ENCODE peak calls at places on chromosomes 13 and 19, in six cellular contexts. V is memory B cell; Y is LoVo; T is stimulated activated CD4-positive, alpha-beta T cell treated with anti-CD3 and anti-CD28 coated beads, Interleukin-12 subunit alpha, Interleukin-12 subunit beta, amount 100 ng/mL, for 4 hours; A is SK-N-SH; B is hippocampal formation. K is an unnamed sample.

GRCh38 chr13:36282818-36283432 is 14.7 kb downstream of the CCDC169 start:
- DNase-seq in V (no peak), Y (peak), T (no peak), A (peak), B (no peak), K (no peak)

GRCh38 chr13:102227696-102228095 is 174.2 kb downstream of the FGF14 start:
- DNase-seq in V (no peak), Y (no peak), T (no peak), A (no peak), B (no peak), K (no peak)

GRCh38 chr19:48290341-48290922 is 20.6 kb downstream of the ZNF114 start:
- DNase-seq in V (no peak), Y (no peak), T (no peak), A (peak), B (no peak), K (no peak)

GRCh38 chr13:113559901-113560644 is 24.5 kb upstream of the TFDP1 start:
- DNase-seq in V (no peak), Y (no peak), T (no peak), A (no peak), B (no peak), K (no peak)

GRCh38 chr13:47798906-47799305 is 202.2 kb downstream of the SUCLA2 start:
- DNase-seq in V (no peak), Y (no peak), T (no peak), A (no peak), B (no peak), K (no peak)

GRCh38 chr13:109745060-109745459 is 41.3 kb downstream of the IRS2 start:
- DNase-seq in V (no peak), Y (no peak), T (no peak), A (no peak), B (no peak), K (no peak)

GRCh38 chr13:98539655-98540054 is 37.3 kb downstream of the STK24 start:
- DNase-seq in V (no peak), Y (no peak), T (no peak), A (no peak), B (no peak), K (no peak)

GRCh38 chr13:45492538-45492937 is 27.8 kb downstream of the COG3 start:
- DNase-seq in V (no peak), Y (no peak), T (no peak), A (no peak), B (no peak), K (no peak)

GRCh38 chr13:27927444-27928352 is 7.9 kb downstream of the PDX1 start:
- DNase-seq in V (no peak), Y (no peak), T (no peak), A (no peak), B (no peak), K (peak)

K was measured in GM13977.